ENCODE peak calls at places on chromosomes 7 and 10, in eight cellular contexts. H, I, C, G, Y, V, J and P are unnamed samples.

GRCh38 chr7:1359051-1359400 is 100.2 kb downstream of the MICALL2 start:
- DNase-seq in H (no peak), I (no peak), C (no peak), G (no peak), Y (no peak), V (no peak), J (peak), P (no peak)

GRCh38 chr10:77287647-77288120 is 349.9 kb downstream of the KCNMA1 start:
- DNase-seq in H (no peak), I (no peak), C (no peak), G (no peak), Y (no peak), V (no peak), J (no peak), P (no peak)

GRCh38 chr7:142626420-142627035 is 122.7 kb upstream of the PRSS1 start:
- DNase-seq in H (peak), I (peak), C (peak), G (peak), Y (peak), V (no peak), J (peak), P (peak)

GRCh38 chr10:120182431-120182830 is 274.6 kb upstream of the PLPP4 start:
- DNase-seq in H (no peak), I (no peak), C (no peak), G (no peak), Y (no peak), V (no peak), J (no peak), P (no peak)

GRCh38 chr7:95545666-95546065 is 50.6 kb downstream of the PDK4 start:
- DNase-seq in H (no peak), I (no peak), C (no peak), G (no peak), Y (no peak), V (no peak), J (no peak), P (no peak)

GRCh38 chr10:77160679-77161078 is 476.9 kb downstream of the KCNMA1 start:
- DNase-seq in H (no peak), I (no peak), C (no peak), G (no peak), Y (no peak), V (peak), J (no peak), P (no peak)

GRCh38 chr7:144842377-144842851 is 6.6 kb upstream of the TPK1 start:
- DNase-seq in H (peak), I (no peak), C (no peak), G (peak), Y (peak), V (no peak), J (peak), P (peak)

GRCh38 chr7:101099969-101100781 is 14.9 kb downstream of the TRIM56 start:
- DNase-seq in H (peak), I (peak), C (peak), G (peak), Y (peak), V (peak), J (peak), P (no peak)

GRCh38 chr7:95545007-95545615 is 51.2 kb downstream of the PDK4 start:
- DNase-seq in H (peak), I (no peak), C (no peak), G (peak), Y (peak), V (peak), J (no peak), P (no peak)

GRCh38 chr10:103543617-103544525 is 50.4 kb downstream of the NEURL1 start:
- DNase-seq in H (no peak), I (peak), C (no peak), G (no peak), Y (no peak), V (no peak), J (peak), P (peak)

GRCh38 chr10:118981946-118982345 is 47.6 kb upstream of the NANOS1 start:
- DNase-seq in H (no peak), I (peak), C (no peak), G (no peak), Y (no peak), V (no peak), J (no peak), P (no peak)

GRCh38 chr7:148084138-148084537 is 506.4 kb upstream of the C7orf33 start:
- DNase-seq in H (peak), I (peak), C (peak), G (peak), Y (peak), V (no peak), J (no peak), P (no peak)

GRCh38 chr7:1727812-1728570 is 57.9 kb downstream of the ELFN1 start:
- DNase-seq in H (no peak), I (no peak), C (no peak), G (no peak), Y (no peak), V (no peak), J (no peak), P (no peak)

GRCh38 chr10:33571616-33572015 is 237.1 kb upstream of the NRP1 start:
- DNase-seq in H (no peak), I (no peak), C (no peak), G (no peak), Y (no peak), V (no peak), J (no peak), P (no peak)

GRCh38 chr10:89250814-89251416 is 660 bp downstream of the LIPA start:
- DNase-seq in H (no peak), I (no peak), C (no peak), G (no peak), Y (no peak), V (no peak), J (no peak), P (no peak)

GRCh38 chr7:127550247-127550646 is 35.1 kb downstream of the GCC1 start:
- DNase-seq in H (no peak), I (no peak), C (no peak), G (no peak), Y (no peak), V (no peak), J (no peak), P (no peak)

GRCh38 chr10:124156524-124157225 is 63.3 kb upstream of the CHST15 start:
- DNase-seq in H (no peak), I (peak), C (peak), G (no peak), Y (peak), V (no peak), J (peak), P (no peak)

GRCh38 chr10:43105119-43105792 is 28.4 kb downstream of the RET start:
- DNase-seq in H (peak), I (peak), C (peak), G (peak), Y (peak), V (peak), J (peak), P (peak)

GRCh38 chr7:1103789-1104513 is 16.0 kb downstream of the GPER1 start:
- DNase-seq in H (no peak), I (no peak), C (no peak), G (no peak), Y (no peak), V (no peak), J (peak), P (no peak)

GRCh38 chr7:79774150-79774549 is 320.7 kb upstream of the MAGI2 start:
- DNase-seq in H (no peak), I (no peak), C (no peak), G (no peak), Y (no peak), V (no peak), J (no peak), P (no peak)

GRCh38 chr10:60042262-60042661 is 135.9 kb upstream of the CCDC6 start:
- DNase-seq in H (no peak), I (no peak), C (no peak), G (no peak), Y (no peak), V (no peak), J (no peak), P (no peak)

GRCh38 chr10:118805146-118805545 is 50.4 kb upstream of the CACUL1 start:
- DNase-seq in H (no peak), I (no peak), C (no peak), G (no peak), Y (no peak), V (no peak), J (no peak), P (no peak)

GRCh38 chr7:77797734-77798393 is 370 bp downstream of the TMEM60 start:
- DNase-seq in H (peak), I (no peak), C (no peak), G (peak), Y (peak), V (no peak), J (no peak), P (no peak)

GRCh38 chr10:82981137-82981723 is 1106.2 kb downstream of the NRG3 start:
- DNase-seq in H (no peak), I (no peak), C (no peak), G (no peak), Y (no peak), V (peak), J (no peak), P (no peak)

GRCh38 chr10:86599729-86600128 is 54.6 kb upstream of the OPN4 start:
- DNase-seq in H (peak), I (peak), C (no peak), G (peak), Y (no peak), V (no peak), J (no peak), P (no peak)

GRCh38 chr10:69412232-69412631 is 4.5 kb downstream of the TACR2 start:
- DNase-seq in H (no peak), I (no peak), C (no peak), G (no peak), Y (no peak), V (no peak), J (peak), P (no peak)

GRCh38 chr7:151060416-151061234 is 1.2 kb downstream of the SLC4A2 start:
- DNase-seq in H (peak), I (no peak), C (peak), G (no peak), Y (peak), V (no peak), J (no peak), P (no peak)
- TF ChIP-seq CTCF in H (peak), I (peak), C (no peak), G (no peak), Y (no peak), V (no peak), J (no peak), P (no peak)

GRCh38 chr7:155032978-155033377 is 30.1 kb upstream of the PAXIP1 start:
- DNase-seq in H (no peak), I (no peak), C (no peak), G (no peak), Y (no peak), V (no peak), J (no peak), P (no peak)
- TF ChIP-seq CTCF in H (no peak), I (peak), C (no peak), G (no peak), Y (no peak), V (no peak), J (no peak), P (no peak)

GRCh38 chr10:93485690-93486089 is 3.6 kb upstream of the MYOF start:
- DNase-seq in H (no peak), I (no peak), C (no peak), G (no peak), Y (no peak), V (no peak), J (no peak), P (no peak)
- TF ChIP-seq CTCF in H (no peak), I (peak), C (no peak), G (no peak), Y (no peak), V (no peak), J (no peak), P (no peak)

DNA sequence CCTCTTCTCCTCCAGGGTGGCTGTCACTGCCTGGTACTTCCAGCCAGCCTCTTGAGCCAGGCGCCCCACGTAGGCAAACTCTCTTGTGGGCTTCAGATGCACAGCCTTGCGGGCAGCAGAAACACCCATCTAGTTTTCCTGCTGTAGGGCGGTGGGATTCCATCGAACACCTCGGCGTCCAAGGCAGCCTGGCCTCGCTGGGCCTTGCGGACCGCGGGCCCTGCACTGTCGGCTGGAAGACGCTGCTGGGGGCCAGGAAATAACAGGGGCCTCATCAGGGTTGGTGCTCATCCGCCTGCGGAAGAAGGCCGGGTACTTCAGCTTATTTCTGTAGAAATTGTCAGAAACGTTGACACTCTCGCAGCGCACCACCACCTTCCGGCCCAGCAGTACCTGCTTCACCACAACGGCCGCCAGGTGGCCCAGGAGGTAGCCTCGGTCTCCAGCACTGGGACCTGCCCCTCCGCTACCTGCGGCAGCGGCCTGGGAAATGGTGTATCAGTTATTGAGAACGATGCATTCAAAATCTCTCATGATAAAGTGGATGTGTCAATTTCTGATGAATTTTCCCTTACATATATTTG is 61.1 kb downstream of the WDFY4 start:
- DNase-seq in H (peak), I (peak), C (no peak), G (no peak), Y (no peak), V (no peak), J (no peak), P (no peak)
- TF ChIP-seq CTCF in H (peak), I (peak), C (no peak), G (no peak), Y (no peak), V (no peak), J (no peak), P (no peak)

DNA sequence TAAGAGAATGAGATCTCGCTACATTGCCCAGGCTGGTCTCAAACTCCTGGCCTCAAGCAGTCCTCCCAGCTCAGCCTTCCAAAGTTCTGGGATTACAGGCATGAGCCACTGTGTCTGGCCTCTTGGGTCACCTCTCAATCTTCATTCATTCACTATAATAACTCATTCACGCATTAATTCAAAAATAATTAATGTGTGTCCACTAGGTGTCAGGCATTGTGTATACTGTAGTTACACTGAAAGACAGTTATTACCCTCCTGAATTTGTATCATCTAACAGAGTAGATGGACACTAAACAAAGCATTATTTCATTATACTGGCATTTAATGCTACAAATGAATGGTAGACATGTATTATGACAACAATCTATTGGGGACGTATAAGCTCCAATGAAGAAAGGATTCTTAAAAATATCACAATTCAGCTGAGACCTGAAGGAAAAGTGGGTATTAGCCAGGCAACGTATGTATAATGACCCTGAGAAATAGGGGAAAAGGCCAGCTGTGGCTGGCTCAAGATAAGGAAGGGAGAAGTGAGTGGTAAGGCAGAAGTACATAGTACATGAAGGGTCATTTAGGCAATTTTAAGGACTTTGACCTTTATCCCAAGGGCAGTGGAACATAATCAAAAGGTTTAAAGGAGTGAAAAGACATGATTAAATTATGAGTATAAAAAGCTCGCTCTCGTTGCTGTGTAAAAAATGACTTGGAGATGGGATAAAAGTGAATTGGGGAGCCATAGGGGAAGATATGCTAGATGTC is 150.7 kb downstream of the BTAF1 start:
- DNase-seq in H (no peak), I (no peak), C (no peak), G (peak), Y (no peak), V (no peak), J (no peak), P (no peak)
- TF ChIP-seq CTCF in H (no peak), I (no peak), C (no peak), G (peak), Y (no peak), V (no peak), J (no peak), P (peak)

GRCh38 chr10:15167411-15168295 is 840 bp downstream of the NMT2 start:
- DNase-seq in H (peak), I (peak), C (no peak), G (peak), Y (peak), V (no peak), J (no peak), P (peak)
- TF ChIP-seq CTCF in H (peak), I (peak), C (peak), G (peak), Y (peak), V (peak), J (peak), P (no peak)

GRCh38 chr7:28873410-28873809 is 84.7 kb downstream of the TRIL start:
- DNase-seq in H (no peak), I (no peak), C (no peak), G (no peak), Y (no peak), V (no peak), J (no peak), P (no peak)

GRCh38 chr7:28882896-28883470 is 75.1 kb downstream of the TRIL start:
- DNase-seq in H (no peak), I (no peak), C (no peak), G (no peak), Y (no peak), V (no peak), J (no peak), P (no peak)

GRCh38 chr7:28879105-28879504 is 79.0 kb downstream of the TRIL start:
- DNase-seq in H (peak), I (no peak), C (no peak), G (no peak), Y (no peak), V (no peak), J (no peak), P (no peak)
- TF ChIP-seq CTCF in H (no peak), I (no peak), C (no peak), G (no peak), Y (no peak), V (no peak), J (no peak), P (no peak)

GRCh38 chr7:30683839-30684238 is 1.6 kb upstream of the CRHR2 start:
- DNase-seq in H (no peak), I (no peak), C (no peak), G (no peak), Y (no peak), V (no peak), J (no peak), P (no peak)
- TF ChIP-seq CTCF in H (no peak), I (no peak), C (no peak), G (no peak), Y (no peak), V (no peak), J (no peak), P (no peak)